ENCODE peak calls at places on chromosomes 11 and 22, in seven cellular contexts. Q is posterior vena cava; H is stimulated activated CD4-positive, alpha-beta T cell treated with anti-CD3 and anti-CD28 coated beads, Interleukin-2, amount 100 ng/mL, for 24 hours; R is colonic mucosa; N is nephron progenitor cell; E is activated T-cell treated with anti-CD3 and anti-CD28 coated beads for 48 hours; C is C1 segment of cervical spinal cord. B is an unnamed sample.
A peak's percentile ranks its signal among the peaks of the same experiment; 100 is the strongest.

GRCh38 chr11:66419825-66420224 is 1.0 kb upstream of the NPAS4 start:
- DNase-seq in C (no peak), H (no peak), N (peak; percentile 56), Q (no peak), E (no peak), R (no peak), B (no peak)

GRCh38 chr11:99803501-99803900 is 782.8 kb downstream of the CNTN5 start:
- DNase-seq in N (no peak), R (no peak), H (no peak), E (no peak), Q (no peak), C (no peak), B (no peak)

GRCh38 chr22:43351966-43352345 is 8.8 kb upstream of the SCUBE1 start:
- DNase-seq in C (no peak), E (no peak), H (no peak), R (no peak), Q (peak; percentile 29), N (no peak), B (no peak)

GRCh38 chr11:31690041-31690440 is 121.1 kb downstream of the PAX6 start:
- DNase-seq in E (no peak), R (no peak), H (no peak), C (no peak), Q (no peak), N (no peak), B (no peak)

GRCh38 chr11:108958446-108959123 is 293.7 kb downstream of the DDX10 start:
- DNase-seq in E (no peak), H (no peak), Q (no peak), C (no peak), N (no peak), R (no peak), B (no peak)

GRCh38 chr11:80782135-80782885 is 1341.5 kb upstream of the TENM4 start:
- DNase-seq in N (no peak), H (no peak), C (no peak), Q (no peak), E (no peak), R (no peak), B (no peak)

GRCh38 chr11:64713031-64713780 is 9.8 kb downstream of the NRXN2 start:
- DNase-seq in Q (no peak), H (no peak), R (no peak), C (no peak), N (peak; percentile 76), E (no peak), B (peak; percentile 51)

GRCh38 chr11:20036625-20037335 is 123.5 kb downstream of the DBX1 start:
- DNase-seq in N (no peak), H (no peak), E (no peak), R (no peak), Q (no peak), C (no peak), B (peak; percentile 41)

GRCh38 chr11:59186130-59186594 is 14.2 kb downstream of the DTX4 start:
- DNase-seq in E (peak; percentile 50), Q (no peak), H (peak; percentile 64), N (peak; percentile 44), R (peak; percentile 94), C (no peak), B (peak; percentile 81)

GRCh38 chr11:1019321-1019910 is 17.1 kb downstream of the MUC6 start:
- DNase-seq in R (no peak), N (no peak), E (no peak), H (no peak), Q (no peak), C (no peak), B (no peak)

GRCh38 chr11:93051181-93051580 is 81.7 kb downstream of the MTNR1B start:
- DNase-seq in C (no peak), R (no peak), H (no peak), E (no peak), N (no peak), Q (no peak), B (no peak)

B was measured in body of pancreas.